ENCODE peak calls at places on chromosomes 2 and 18, in nine cellular contexts. One of them, this sample, is unnamed.

GRCh38 chr2:26576565-26577441 is 64.4 kb downstream of the CIB4 start:
- DNase-seq in GM04503: no peak
- DNase-seq in left ventricle myocardium inferior: no peak
- DNase-seq in IMR-90: no peak
- DNase-seq in GM12891: no peak
- DNase-seq in MV-4-11: no peak
- DNase-seq in activated T-cell treated with anti-CD3 and anti-CD28 coated beads for 48 hours: no peak
- DNase-seq in hepatic stellate cell: no peak
- DNase-seq in fibroblast of pulmonary artery: no peak
- DNase-seq in this sample: no peak

GRCh38 chr2:134244587-134244986 is 9.3 kb upstream of the MGAT5 start:
- DNase-seq in GM04503: no peak
- DNase-seq in left ventricle myocardium inferior: no peak
- DNase-seq in IMR-90: no peak
- DNase-seq in GM12891: no peak
- DNase-seq in MV-4-11: no peak
- DNase-seq in activated T-cell treated with anti-CD3 and anti-CD28 coated beads for 48 hours: no peak
- DNase-seq in hepatic stellate cell: no peak
- DNase-seq in fibroblast of pulmonary artery: no peak
- DNase-seq in this sample: no peak

GRCh38 chr2:39153312-39153711 is 32.5 kb upstream of the SOS1 start:
- DNase-seq in GM04503: no peak
- DNase-seq in left ventricle myocardium inferior: no peak
- DNase-seq in IMR-90: peak
- DNase-seq in GM12891: no peak
- DNase-seq in MV-4-11: no peak
- DNase-seq in activated T-cell treated with anti-CD3 and anti-CD28 coated beads for 48 hours: no peak
- DNase-seq in hepatic stellate cell: no peak
- DNase-seq in fibroblast of pulmonary artery: peak
- DNase-seq in this sample: no peak

GRCh38 chr2:179538406-179538805 is 273.8 kb upstream of the SESTD1 start:
- DNase-seq in GM04503: no peak
- DNase-seq in left ventricle myocardium inferior: no peak
- DNase-seq in IMR-90: peak
- DNase-seq in GM12891: no peak
- DNase-seq in MV-4-11: no peak
- DNase-seq in activated T-cell treated with anti-CD3 and anti-CD28 coated beads for 48 hours: no peak
- DNase-seq in hepatic stellate cell: peak
- DNase-seq in fibroblast of pulmonary artery: peak
- DNase-seq in this sample: no peak

GRCh38 chr2:224023188-224023587 is 15.9 kb downstream of the SERPINE2 start:
- DNase-seq in GM04503: peak
- DNase-seq in left ventricle myocardium inferior: no peak
- DNase-seq in IMR-90: peak
- DNase-seq in GM12891: no peak
- DNase-seq in MV-4-11: no peak
- DNase-seq in activated T-cell treated with anti-CD3 and anti-CD28 coated beads for 48 hours: no peak
- DNase-seq in hepatic stellate cell: peak
- DNase-seq in fibroblast of pulmonary artery: peak
- DNase-seq in this sample: no peak

GRCh38 chr18:35777042-35777441 is 195.4 kb upstream of the RMP24 start:
- DNase-seq in GM04503: no peak
- DNase-seq in left ventricle myocardium inferior: no peak
- DNase-seq in IMR-90: no peak
- DNase-seq in GM12891: no peak
- DNase-seq in MV-4-11: no peak
- DNase-seq in activated T-cell treated with anti-CD3 and anti-CD28 coated beads for 48 hours: no peak
- DNase-seq in hepatic stellate cell: no peak
- DNase-seq in fibroblast of pulmonary artery: no peak
- DNase-seq in this sample: no peak

GRCh38 chr2:127397568-127398238 is 9.9 kb upstream of the MAP3K2 start:
- DNase-seq in GM04503: no peak
- DNase-seq in left ventricle myocardium inferior: no peak
- DNase-seq in IMR-90: no peak
- DNase-seq in GM12891: no peak
- DNase-seq in MV-4-11: no peak
- DNase-seq in activated T-cell treated with anti-CD3 and anti-CD28 coated beads for 48 hours: no peak
- DNase-seq in hepatic stellate cell: no peak
- DNase-seq in fibroblast of pulmonary artery: no peak
- DNase-seq in this sample: no peak

GRCh38 chr2:96330407-96330806 is 5.2 kb upstream of the NCAPH start:
- DNase-seq in GM04503: no peak
- DNase-seq in left ventricle myocardium inferior: no peak
- DNase-seq in IMR-90: peak
- DNase-seq in GM12891: no peak
- DNase-seq in MV-4-11: no peak
- DNase-seq in activated T-cell treated with anti-CD3 and anti-CD28 coated beads for 48 hours: no peak
- DNase-seq in hepatic stellate cell: no peak
- DNase-seq in fibroblast of pulmonary artery: peak
- DNase-seq in this sample: no peak

GRCh38 chr2:65583061-65583460 is 150.7 kb upstream of the SPRED2 start:
- DNase-seq in GM04503: no peak
- DNase-seq in left ventricle myocardium inferior: no peak
- DNase-seq in IMR-90: no peak
- DNase-seq in GM12891: no peak
- DNase-seq in MV-4-11: no peak
- DNase-seq in activated T-cell treated with anti-CD3 and anti-CD28 coated beads for 48 hours: no peak
- DNase-seq in hepatic stellate cell: no peak
- DNase-seq in fibroblast of pulmonary artery: no peak
- DNase-seq in this sample: no peak

GRCh38 chr2:12702661-12703121 is 14.0 kb upstream of the TRIB2 start:
- DNase-seq in GM04503: peak
- DNase-seq in left ventricle myocardium inferior: no peak
- DNase-seq in IMR-90: peak
- DNase-seq in GM12891: no peak
- DNase-seq in MV-4-11: no peak
- DNase-seq in activated T-cell treated with anti-CD3 and anti-CD28 coated beads for 48 hours: no peak
- DNase-seq in hepatic stellate cell: no peak
- DNase-seq in fibroblast of pulmonary artery: peak
- DNase-seq in this sample: no peak

GRCh38 chr2:168515502-168515901 is 59.4 kb downstream of the CERS6 start:
- DNase-seq in GM04503: peak
- DNase-seq in left ventricle myocardium inferior: no peak
- DNase-seq in IMR-90: peak
- DNase-seq in GM12891: no peak
- DNase-seq in MV-4-11: no peak
- DNase-seq in activated T-cell treated with anti-CD3 and anti-CD28 coated beads for 48 hours: no peak
- DNase-seq in hepatic stellate cell: peak
- DNase-seq in fibroblast of pulmonary artery: peak
- DNase-seq in this sample: no peak

GRCh38 chr2:216991563-216991962 is 131.7 kb upstream of the TNP1 start:
- DNase-seq in GM04503: no peak
- DNase-seq in left ventricle myocardium inferior: peak
- DNase-seq in IMR-90: peak
- DNase-seq in GM12891: no peak
- DNase-seq in MV-4-11: no peak
- DNase-seq in activated T-cell treated with anti-CD3 and anti-CD28 coated beads for 48 hours: no peak
- DNase-seq in hepatic stellate cell: peak
- DNase-seq in fibroblast of pulmonary artery: peak
- DNase-seq in this sample: peak

GRCh38 chr2:40433739-40434138 is 18.2 kb downstream of the SLC8A1 start:
- DNase-seq in GM04503: no peak
- DNase-seq in left ventricle myocardium inferior: no peak
- DNase-seq in IMR-90: no peak
- DNase-seq in GM12891: no peak
- DNase-seq in MV-4-11: no peak
- DNase-seq in activated T-cell treated with anti-CD3 and anti-CD28 coated beads for 48 hours: no peak
- DNase-seq in hepatic stellate cell: no peak
- DNase-seq in fibroblast of pulmonary artery: no peak
- DNase-seq in this sample: no peak

GRCh38 chr18:69935319-69936190 is 12.1 kb downstream of the CD226 start:
- DNase-seq in GM04503: no peak
- DNase-seq in left ventricle myocardium inferior: no peak
- DNase-seq in IMR-90: no peak
- DNase-seq in GM12891: no peak
- DNase-seq in MV-4-11: peak
- DNase-seq in activated T-cell treated with anti-CD3 and anti-CD28 coated beads for 48 hours: peak
- DNase-seq in hepatic stellate cell: no peak
- DNase-seq in fibroblast of pulmonary artery: no peak
- DNase-seq in this sample: no peak

GRCh38 chr2:172063446-172063845 is 21.9 kb upstream of the DLX1 start:
- DNase-seq in GM04503: no peak
- DNase-seq in left ventricle myocardium inferior: no peak
- DNase-seq in IMR-90: no peak
- DNase-seq in GM12891: no peak
- DNase-seq in MV-4-11: no peak
- DNase-seq in activated T-cell treated with anti-CD3 and anti-CD28 coated beads for 48 hours: no peak
- DNase-seq in hepatic stellate cell: no peak
- DNase-seq in fibroblast of pulmonary artery: no peak
- DNase-seq in this sample: no peak

GRCh38 chr2:120132190-120132589 is 91.0 kb downstream of the TMEM185B start:
- DNase-seq in GM04503: no peak
- DNase-seq in left ventricle myocardium inferior: no peak
- DNase-seq in IMR-90: peak
- DNase-seq in GM12891: no peak
- DNase-seq in MV-4-11: no peak
- DNase-seq in activated T-cell treated with anti-CD3 and anti-CD28 coated beads for 48 hours: no peak
- DNase-seq in hepatic stellate cell: peak
- DNase-seq in fibroblast of pulmonary artery: peak
- DNase-seq in this sample: no peak

GRCh38 chr18:21522530-21522929 is 78.0 kb downstream of the ESCO1 start:
- DNase-seq in GM04503: no peak
- DNase-seq in left ventricle myocardium inferior: no peak
- DNase-seq in IMR-90: no peak
- DNase-seq in GM12891: no peak
- DNase-seq in MV-4-11: no peak
- DNase-seq in activated T-cell treated with anti-CD3 and anti-CD28 coated beads for 48 hours: no peak
- DNase-seq in hepatic stellate cell: no peak
- DNase-seq in fibroblast of pulmonary artery: no peak
- DNase-seq in this sample: no peak

GRCh38 chr2:217916504-217917254 is 86.1 kb downstream of the TNS1 start:
- DNase-seq in GM04503: no peak
- DNase-seq in left ventricle myocardium inferior: no peak
- DNase-seq in IMR-90: no peak
- DNase-seq in GM12891: no peak
- DNase-seq in MV-4-11: no peak
- DNase-seq in activated T-cell treated with anti-CD3 and anti-CD28 coated beads for 48 hours: no peak
- DNase-seq in hepatic stellate cell: no peak
- DNase-seq in fibroblast of pulmonary artery: no peak
- DNase-seq in this sample: peak

GRCh38 chr2:176827269-176827668 is 385.3 kb upstream of the HNRNPA3 start:
- DNase-seq in GM04503: no peak
- DNase-seq in left ventricle myocardium inferior: no peak
- DNase-seq in IMR-90: no peak
- DNase-seq in GM12891: no peak
- DNase-seq in MV-4-11: no peak
- DNase-seq in activated T-cell treated with anti-CD3 and anti-CD28 coated beads for 48 hours: peak
- DNase-seq in hepatic stellate cell: no peak
- DNase-seq in fibroblast of pulmonary artery: no peak
- DNase-seq in this sample: no peak

GRCh38 chr2:119004602-119005001 is 62.6 kb downstream of the MARCO start:
- DNase-seq in GM04503: no peak
- DNase-seq in left ventricle myocardium inferior: no peak
- DNase-seq in IMR-90: no peak
- DNase-seq in GM12891: no peak
- DNase-seq in MV-4-11: peak
- DNase-seq in activated T-cell treated with anti-CD3 and anti-CD28 coated beads for 48 hours: no peak
- DNase-seq in hepatic stellate cell: no peak
- DNase-seq in fibroblast of pulmonary artery: no peak
- DNase-seq in this sample: no peak

This sample was measured in tibial artery.